ENCODE peak calls at places on chromosomes 16 and 17, in ten cellular contexts. H is thoracic aorta; K is lung; Z is endothelial cell of umbilical vein; B is heart left ventricle; O is aorta; P is SK-N-SH; Y is CD8-positive, alpha-beta memory T cell; F is cardiac muscle cell; Q is HCT116. T is an unnamed sample.

GRCh38 chr16:79971237-79971572 is 370.7 kb upstream of the MAF start:
- DNase-seq in H (no peak), K (no peak), Z (no peak), B (no peak), O (no peak), P (no peak), Y (no peak), F (no peak), Q (no peak), T (no peak)

GRCh38 chr17:37743612-37743874 is 1.3 kb downstream of the HNF1B start:
- DNase-seq in H (no peak), K (no peak), Z (no peak), B (no peak), O (no peak), P (peak; percentile 36), Y (no peak), F (no peak), Q (no peak), T (no peak)

GRCh38 chr17:35973333-35974260 is 7.7 kb downstream of the CCL16 start:
- DNase-seq in H (no peak), K (no peak), Z (peak; percentile 87), B (no peak), O (no peak), P (no peak), Y (no peak), F (no peak), Q (no peak), T (no peak)

GRCh38 chr17:49290690-49291326 is 60.2 kb upstream of the PHOSPHO1 start:
- DNase-seq in H (no peak), K (no peak), Z (peak; percentile 65), B (no peak), O (no peak), P (peak; percentile 50), Y (no peak), F (peak; percentile 60), Q (peak; percentile 8), T (peak; percentile 24)

GRCh38 chr17:40180694-40181093 is 3.4 kb downstream of the RAPGEFL1 start:
- DNase-seq in H (no peak), K (no peak), Z (no peak), B (no peak), O (no peak), P (no peak), Y (no peak), F (no peak), Q (no peak), T (no peak)

GRCh38 chr17:82889496-82890338 is 49.9 kb upstream of the ZNF750 start:
- DNase-seq in H (no peak), K (peak; percentile 84), Z (no peak), B (no peak), O (no peak), P (no peak), Y (no peak), F (no peak), Q (peak; percentile 16), T (no peak)

GRCh38 chr16:80317132-80318098 is 223.4 kb upstream of the DYNLRB2 start:
- DNase-seq in H (no peak), K (no peak), Z (no peak), B (no peak), O (no peak), P (peak; percentile 27), Y (no peak), F (no peak), Q (no peak), T (no peak)

GRCh38 chr16:66517586-66518263 is 32.2 kb downstream of the TK2 start:
- DNase-seq in H (no peak), K (no peak), Z (peak; percentile 35), B (no peak), O (peak; percentile 58), P (no peak), Y (no peak), F (no peak), Q (no peak), T (no peak)

GRCh38 chr16:21283521-21284289 is 5.6 kb upstream of the CRYM start:
- DNase-seq in H (no peak), K (peak; percentile 37), Z (peak; percentile 21), B (peak; percentile 65), O (peak; percentile 66), P (peak; percentile 92), Y (no peak), F (peak; percentile 49), Q (no peak), T (no peak)

GRCh38 chr17:40617678-40618240 is 29.9 kb downstream of the SMARCE1 start:
- DNase-seq in H (no peak), K (no peak), Z (no peak), B (no peak), O (no peak), P (peak; percentile 26), Y (no peak), F (no peak), Q (no peak), T (no peak)

GRCh38 chr17:80678621-80679020 is 134.0 kb downstream of the RPTOR start:
- DNase-seq in H (no peak), K (no peak), Z (no peak), B (no peak), O (no peak), P (no peak), Y (no peak), F (peak; percentile 56), Q (no peak), T (peak; percentile 92)

GRCh38 chr16:85393674-85394510 is 219.2 kb upstream of the GSE1 start:
- DNase-seq in H (no peak), K (peak; percentile 64), Z (no peak), B (peak; percentile 65), O (peak; percentile 65), P (peak; percentile 90), Y (peak; percentile 75), F (peak; percentile 63), Q (no peak), T (no peak)

GRCh38 chr17:63423963-63424362 is 22.1 kb downstream of the CYB561 start:
- DNase-seq in H (no peak), K (no peak), Z (no peak), B (no peak), O (no peak), P (no peak), Y (no peak), F (no peak), Q (no peak), T (no peak)

GRCh38 chr17:10803830-10804498 is at the start of gene TMEM238L:
- DNase-seq in H (no peak), K (no peak), Z (no peak), B (no peak), O (no peak), P (no peak), Y (no peak), F (no peak), Q (no peak), T (no peak)

GRCh38 chr16:57618306-57619132 is 9.9 kb upstream of the ADGRG1 start:
- DNase-seq in H (no peak), K (peak; percentile 72), Z (no peak), B (peak; percentile 3), O (peak; percentile 34), P (no peak), Y (peak; percentile 16), F (peak; percentile 33), Q (no peak), T (no peak)

GRCh38 chr16:6541262-6541661 is 791.4 kb upstream of the RBFOX1 start:
- DNase-seq in H (no peak), K (no peak), Z (no peak), B (no peak), O (no peak), P (no peak), Y (no peak), F (no peak), Q (no peak), T (no peak)

GRCh38 chr16:61820820-61821219 is 215.4 kb downstream of the CDH8 start:
- DNase-seq in H (no peak), K (no peak), Z (no peak), B (no peak), O (no peak), P (no peak), Y (no peak), F (no peak), Q (no peak), T (no peak)

DNA sequence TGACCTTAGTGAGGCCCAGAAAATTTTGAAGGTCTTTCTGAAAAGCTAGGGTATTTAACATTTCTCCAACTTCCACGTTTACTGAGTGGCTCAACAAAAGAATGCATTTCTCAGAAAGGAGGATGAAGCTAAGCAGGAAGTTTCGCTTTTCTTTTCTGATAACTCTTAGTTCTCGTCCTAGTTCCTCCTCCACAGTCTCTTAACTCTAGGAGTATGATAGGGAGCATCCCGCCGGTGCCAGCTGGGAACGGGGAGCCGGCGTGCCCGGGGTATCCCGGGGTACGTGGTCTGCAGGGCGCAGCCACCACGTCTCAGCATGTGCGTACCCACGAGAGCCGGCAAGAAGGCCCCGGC is 350 bp downstream of the KARS1 start:
- DNase-seq in H (no peak), K (no peak), Z (no peak), B (no peak), O (no peak), P (no peak), Y (no peak), F (no peak), Q (no peak), T (no peak)
- H3K4me1 ChIP-seq in H (peaks cover 44% of the 10 kb centered on the region), K (peaks cover 12% of the 10 kb centered on the region), Z (peaks cover 32% of the 10 kb centered on the region), B (peaks cover 56% of the 10 kb centered on the region), O (peaks cover 5% of the 10 kb centered on the region), P (peaks cover 17% of the 10 kb centered on the region), Y (peaks cover 50% of the 10 kb centered on the region), F (peaks cover 17% of the 10 kb centered on the region), Q (peaks cover 8% of the 10 kb centered on the region), T (peaks cover 20% of the 10 kb centered on the region)

GRCh38 chr17:50570516-50570915 is 10.0 kb downstream of the CACNA1G start:
- DNase-seq in H (no peak), K (no peak), Z (no peak), B (no peak), O (no peak), P (no peak), Y (no peak), F (no peak), Q (no peak), T (no peak)
- H3K4me1 ChIP-seq in H (peaks cover 3% of the 10 kb centered on the region), K (no peaks in the 10 kb centered on the region), Z (no peaks in the 10 kb centered on the region), B (peaks cover under 1% of the 10 kb centered on the region), O (no peaks in the 10 kb centered on the region), P (peaks cover 44% of the 10 kb centered on the region), Y (no peaks in the 10 kb centered on the region), F (peaks cover 32% of the 10 kb centered on the region), Q (no peaks in the 10 kb centered on the region), T (no peaks in the 10 kb centered on the region)

GRCh38 chr16:73047221-73047535 is 750 bp downstream of the ZFHX3 start:
- DNase-seq in H (no peak), K (no peak), Z (no peak), B (no peak), O (no peak), P (no peak), Y (no peak), F (peak; percentile 64), Q (no peak), T (no peak)
- H3K4me1 ChIP-seq in H (peaks cover 87% of the 10 kb centered on the region), K (peaks cover 7% of the 10 kb centered on the region), Z (peaks cover 20% of the 10 kb centered on the region), B (peaks cover 80% of the 10 kb centered on the region), O (peaks cover 13% of the 10 kb centered on the region), P (peaks cover 69% of the 10 kb centered on the region), Y (no peaks in the 10 kb centered on the region), F (peaks cover 68% of the 10 kb centered on the region), Q (peaks cover 23% of the 10 kb centered on the region), T (peaks cover 63% of the 10 kb centered on the region)

DNA sequence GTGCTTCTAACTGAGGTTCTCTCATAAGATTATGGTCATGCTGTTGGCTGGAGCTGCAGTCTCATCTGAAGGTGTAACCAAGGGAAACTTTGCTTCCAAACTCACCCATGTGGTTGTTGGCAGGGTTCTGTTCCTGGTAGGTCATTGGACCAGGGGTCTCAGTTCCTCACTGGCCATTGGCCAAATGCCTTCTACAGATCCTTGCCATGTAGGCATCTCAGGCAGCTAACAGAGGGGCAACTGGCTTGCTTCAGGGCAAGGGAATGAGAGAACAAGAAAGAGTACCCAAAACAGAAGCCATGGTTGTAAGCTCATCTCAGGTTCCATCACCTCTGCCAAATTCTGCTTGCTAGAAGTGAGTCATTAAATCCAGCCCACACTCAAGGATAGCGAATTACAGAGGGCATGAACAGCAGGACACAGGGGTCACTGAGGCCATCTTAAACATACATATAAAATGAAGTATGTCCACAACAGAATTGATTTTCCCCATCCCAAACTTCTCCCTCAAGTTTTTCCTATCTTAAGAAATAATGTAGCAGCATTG is 42.3 kb upstream of the CES5A start:
- DNase-seq in H (no peak), K (no peak), Z (no peak), B (no peak), O (no peak), P (no peak), Y (no peak), F (no peak), Q (no peak), T (no peak)
- H3K4me1 ChIP-seq in H (no peaks in the 10 kb centered on the region), K (no peaks in the 10 kb centered on the region), Z (no peaks in the 10 kb centered on the region), B (peaks cover 20% of the 10 kb centered on the region), O (no peaks in the 10 kb centered on the region), P (peaks cover 18% of the 10 kb centered on the region), Y (no peaks in the 10 kb centered on the region), F (no peaks in the 10 kb centered on the region), Q (no peaks in the 10 kb centered on the region), T (no peaks in the 10 kb centered on the region)